ENCODE peak calls at places on chromosomes 12 and 14, in eight cellular contexts. F, P, Y, M, D, Z, T and R are unnamed samples.

GRCh38 chr12:119686355-119686754 is 18.4 kb downstream of the PRKAB1 start:
- DNase-seq in Z (no peak), M (no peak), P (no peak), T (no peak), D (no peak), Y (no peak), F (no peak), R (no peak)

GRCh38 chr12:20602671-20603402 is 92.3 kb upstream of the SLCO1C1 start:
- DNase-seq in D (no peak), P (no peak), M (peak), T (no peak), Z (no peak), Y (peak), F (no peak), R (no peak)

GRCh38 chr12:64085996-64086395 is 136.1 kb downstream of the KICS2 start:
- DNase-seq in M (no peak), F (no peak), Z (no peak), T (no peak), D (no peak), P (no peak), Y (peak), R (no peak)

GRCh38 chr12:2940564-2940963 is 18.6 kb upstream of the TEAD4 start:
- DNase-seq in M (no peak), T (no peak), Y (no peak), D (no peak), F (no peak), P (no peak), Z (no peak), R (no peak)

GRCh38 chr14:47012533-47012932 is 361.0 kb upstream of the RPL10L start:
- DNase-seq in F (no peak), M (no peak), Y (no peak), D (no peak), Z (no peak), P (no peak), T (no peak), R (no peak)

GRCh38 chr14:55706893-55707292 is 126.9 kb downstream of the KTN1 start:
- DNase-seq in F (no peak), Y (peak), Z (no peak), D (no peak), P (no peak), M (no peak), T (no peak), R (no peak)

GRCh38 chr12:53560912-53561589 is 53.8 kb upstream of the NPFF start:
- DNase-seq in T (no peak), F (no peak), Y (peak), D (no peak), Z (no peak), M (peak), P (no peak), R (no peak)

GRCh38 chr12:116582610-116583009 is 23.4 kb downstream of the MAP1LC3B2 start:
- DNase-seq in Y (peak), D (no peak), Z (no peak), T (no peak), F (no peak), M (peak), P (no peak), R (no peak)

GRCh38 chr12:113066806-113067400 is 10.4 kb downstream of the DTX1 start:
- DNase-seq in D (no peak), T (no peak), Z (no peak), Y (no peak), P (no peak), F (no peak), M (no peak), R (peak)

GRCh38 chr14:21894003-21894897 is 220.6 kb upstream of the OR4E1 start:
- DNase-seq in M (peak), Y (no peak), T (peak), D (no peak), Z (peak), F (no peak), P (peak), R (no peak)

GRCh38 chr14:103629503-103630121 is 601 bp downstream of the KLC1 start:
- DNase-seq in P (peak), Z (no peak), T (peak), D (peak), F (peak), M (no peak), Y (peak), R (peak)

GRCh38 chr14:100944052-100944451 is 40.5 kb upstream of the RTL1 start:
- DNase-seq in Y (no peak), P (no peak), F (no peak), D (no peak), M (no peak), T (no peak), Z (no peak), R (no peak)

GRCh38 chr12:92224685-92225331 is 79.2 kb upstream of the BTG1 start:
- DNase-seq in T (no peak), M (peak), Y (peak), Z (no peak), F (no peak), D (no peak), P (no peak), R (no peak)

GRCh38 chr14:105748204-105748578 is 221.8 kb downstream of the TMEM121 start:
- DNase-seq in T (peak), F (no peak), Y (peak), P (no peak), Z (no peak), D (no peak), M (no peak), R (no peak)

GRCh38 chr12:104579716-104580495 is 123.2 kb downstream of the CHST11 start:
- DNase-seq in T (no peak), P (no peak), Z (no peak), M (no peak), F (no peak), D (no peak), Y (no peak), R (no peak)

GRCh38 chr12:54229624-54230212 is 40.9 kb upstream of the SMUG1 start:
- DNase-seq in F (no peak), Y (peak), D (no peak), P (no peak), M (peak), Z (no peak), T (peak), R (no peak)

GRCh38 chr12:6635856-6636521 is at the start of gene LPAR5:
- DNase-seq in F (peak), P (peak), Y (peak), T (no peak), M (peak), D (no peak), Z (no peak), R (no peak)

GRCh38 chr12:75378354-75378753 is 12.5 kb upstream of the GLIPR1L2 start:
- DNase-seq in P (no peak), D (no peak), T (no peak), Y (peak), M (peak), F (no peak), Z (no peak), R (no peak)

GRCh38 chr14:72775923-72776554 is 117.9 kb downstream of the DPF3 start:
- DNase-seq in T (no peak), D (no peak), Z (no peak), P (no peak), F (no peak), M (no peak), Y (no peak), R (no peak)

GRCh38 chr12:6757028-6757689 is 4.2 kb upstream of the MLF2 start:
- DNase-seq in T (no peak), Z (no peak), P (no peak), M (no peak), Y (no peak), F (no peak), D (no peak), R (no peak)

GRCh38 chr14:24317141-24317927 is 6.0 kb downstream of the LTB4R start:
- DNase-seq in Y (peak), P (no peak), D (no peak), M (no peak), F (no peak), Z (no peak), T (no peak), R (no peak)